ENCODE peak calls at places on chromosomes 13 and 19, in six cellular contexts. One of them, this sample, is unnamed.

GRCh38 chr13:103066079-103066880 is at the start of gene SLC10A2:
- DNase-seq in pons: no peak
- DNase-seq in stimulated activated CD4-positive, alpha-beta T cell treated with anti-CD3 and anti-CD28 coated beads, Interleukin-1b, Interleukin-23, amount 100 ng/mL, for 24 hours: no peak
- DNase-seq in MCF 10A: no peak
- DNase-seq in heart right ventricle: no peak
- DNase-seq in effector CD4-positive, alpha-beta T cell: no peak
- DNase-seq in this sample: no peak

GRCh38 chr19:4829001-4829712 is 2.4 kb downstream of the TICAM1 start:
- DNase-seq in pons: no peak
- DNase-seq in stimulated activated CD4-positive, alpha-beta T cell treated with anti-CD3 and anti-CD28 coated beads, Interleukin-1b, Interleukin-23, amount 100 ng/mL, for 24 hours: no peak
- DNase-seq in MCF 10A: no peak
- DNase-seq in heart right ventricle: no peak
- DNase-seq in effector CD4-positive, alpha-beta T cell: no peak
- DNase-seq in this sample: peak; percentile 60

GRCh38 chr13:106296723-106297122 is 238.7 kb downstream of the EFNB2 start:
- DNase-seq in pons: no peak
- DNase-seq in stimulated activated CD4-positive, alpha-beta T cell treated with anti-CD3 and anti-CD28 coated beads, Interleukin-1b, Interleukin-23, amount 100 ng/mL, for 24 hours: no peak
- DNase-seq in MCF 10A: no peak
- DNase-seq in heart right ventricle: no peak
- DNase-seq in effector CD4-positive, alpha-beta T cell: no peak
- DNase-seq in this sample: no peak

GRCh38 chr13:33213024-33213795 is 72.3 kb downstream of the STARD13 start:
- DNase-seq in pons: peak; percentile 35
- DNase-seq in stimulated activated CD4-positive, alpha-beta T cell treated with anti-CD3 and anti-CD28 coated beads, Interleukin-1b, Interleukin-23, amount 100 ng/mL, for 24 hours: no peak
- DNase-seq in MCF 10A: no peak
- DNase-seq in heart right ventricle: no peak
- DNase-seq in effector CD4-positive, alpha-beta T cell: no peak
- DNase-seq in this sample: no peak

GRCh38 chr19:9435279-9436268 is at the start of gene ZNF266:
- DNase-seq in pons: peak; percentile 78
- DNase-seq in stimulated activated CD4-positive, alpha-beta T cell treated with anti-CD3 and anti-CD28 coated beads, Interleukin-1b, Interleukin-23, amount 100 ng/mL, for 24 hours: peak; percentile 78
- DNase-seq in MCF 10A: peak; percentile 89
- DNase-seq in heart right ventricle: peak; percentile 89
- DNase-seq in effector CD4-positive, alpha-beta T cell: peak; percentile 92
- DNase-seq in this sample: peak; percentile 92

GRCh38 chr13:51590966-51591627 is 6.8 kb downstream of the WDFY2 start:
- DNase-seq in pons: peak; percentile 44
- DNase-seq in stimulated activated CD4-positive, alpha-beta T cell treated with anti-CD3 and anti-CD28 coated beads, Interleukin-1b, Interleukin-23, amount 100 ng/mL, for 24 hours: no peak
- DNase-seq in MCF 10A: peak; percentile 91
- DNase-seq in heart right ventricle: no peak
- DNase-seq in effector CD4-positive, alpha-beta T cell: no peak
- DNase-seq in this sample: no peak

GRCh38 chr13:46490129-46490528 is 62.8 kb upstream of the LRCH1 start:
- DNase-seq in pons: no peak
- DNase-seq in stimulated activated CD4-positive, alpha-beta T cell treated with anti-CD3 and anti-CD28 coated beads, Interleukin-1b, Interleukin-23, amount 100 ng/mL, for 24 hours: no peak
- DNase-seq in MCF 10A: no peak
- DNase-seq in heart right ventricle: no peak
- DNase-seq in effector CD4-positive, alpha-beta T cell: no peak
- DNase-seq in this sample: no peak

GRCh38 chr19:6489278-6490061 is 7.9 kb upstream of the DENND1C start:
- DNase-seq in pons: no peak
- DNase-seq in stimulated activated CD4-positive, alpha-beta T cell treated with anti-CD3 and anti-CD28 coated beads, Interleukin-1b, Interleukin-23, amount 100 ng/mL, for 24 hours: no peak
- DNase-seq in MCF 10A: no peak
- DNase-seq in heart right ventricle: no peak
- DNase-seq in effector CD4-positive, alpha-beta T cell: no peak
- DNase-seq in this sample: no peak

GRCh38 chr13:87234981-87235380 is 436.2 kb upstream of the SLITRK5 start:
- DNase-seq in pons: no peak
- DNase-seq in stimulated activated CD4-positive, alpha-beta T cell treated with anti-CD3 and anti-CD28 coated beads, Interleukin-1b, Interleukin-23, amount 100 ng/mL, for 24 hours: no peak
- DNase-seq in MCF 10A: peak; percentile 20
- DNase-seq in heart right ventricle: no peak
- DNase-seq in effector CD4-positive, alpha-beta T cell: no peak
- DNase-seq in this sample: no peak

GRCh38 chr13:113907637-113908617 is 44.1 kb upstream of the GAS6 start:
- DNase-seq in pons: no peak
- DNase-seq in stimulated activated CD4-positive, alpha-beta T cell treated with anti-CD3 and anti-CD28 coated beads, Interleukin-1b, Interleukin-23, amount 100 ng/mL, for 24 hours: no peak
- DNase-seq in MCF 10A: no peak
- DNase-seq in heart right ventricle: no peak
- DNase-seq in effector CD4-positive, alpha-beta T cell: no peak
- DNase-seq in this sample: no peak

GRCh38 chr13:97072297-97072696 is 78.0 kb upstream of the OXGR1 start:
- DNase-seq in pons: no peak
- DNase-seq in stimulated activated CD4-positive, alpha-beta T cell treated with anti-CD3 and anti-CD28 coated beads, Interleukin-1b, Interleukin-23, amount 100 ng/mL, for 24 hours: no peak
- DNase-seq in MCF 10A: no peak
- DNase-seq in heart right ventricle: no peak
- DNase-seq in effector CD4-positive, alpha-beta T cell: no peak
- DNase-seq in this sample: no peak

GRCh38 chr19:33268162-33268991 is 34.0 kb downstream of the CEBPA start:
- DNase-seq in pons: peak; percentile 46
- DNase-seq in stimulated activated CD4-positive, alpha-beta T cell treated with anti-CD3 and anti-CD28 coated beads, Interleukin-1b, Interleukin-23, amount 100 ng/mL, for 24 hours: no peak
- DNase-seq in MCF 10A: no peak
- DNase-seq in heart right ventricle: no peak
- DNase-seq in effector CD4-positive, alpha-beta T cell: no peak
- DNase-seq in this sample: no peak